ENCODE peak calls at places on chromosomes 7 and 10, in eight cellular contexts. One of them, this sample, is unnamed.

GRCh38 chr7:5629941-5630340 is 151.5 kb downstream of the RNF216 start:
- DNase-seq in GM12891: no peak
- DNase-seq in GM23338: no peak
- DNase-seq in pons: peak
- DNase-seq in left lobe of liver: no peak
- DNase-seq in NCI-H460: no peak
- DNase-seq in NCI-H1092: no peak
- DNase-seq in RCC 7860: peak
- DNase-seq in this sample: no peak

GRCh38 chr7:69260023-69260422 is 338.3 kb upstream of the AUTS2 start:
- DNase-seq in GM12891: no peak
- DNase-seq in GM23338: no peak
- DNase-seq in pons: no peak
- DNase-seq in left lobe of liver: no peak
- DNase-seq in NCI-H460: no peak
- DNase-seq in NCI-H1092: no peak
- DNase-seq in RCC 7860: no peak
- DNase-seq in this sample: no peak

GRCh38 chr7:28845106-28845505 is 113.0 kb downstream of the TRIL start:
- DNase-seq in GM12891: no peak
- DNase-seq in GM23338: no peak
- DNase-seq in pons: no peak
- DNase-seq in left lobe of liver: no peak
- DNase-seq in NCI-H460: no peak
- DNase-seq in NCI-H1092: no peak
- DNase-seq in RCC 7860: no peak
- DNase-seq in this sample: no peak

GRCh38 chr7:28800150-28800549 is 158.0 kb downstream of the TRIL start:
- DNase-seq in GM12891: no peak
- DNase-seq in GM23338: no peak
- DNase-seq in pons: peak
- DNase-seq in left lobe of liver: no peak
- DNase-seq in NCI-H460: no peak
- DNase-seq in NCI-H1092: no peak
- DNase-seq in RCC 7860: no peak
- DNase-seq in this sample: no peak

GRCh38 chr10:28841625-28842024 is 164.3 kb downstream of the BAMBI start:
- DNase-seq in GM12891: no peak
- DNase-seq in GM23338: no peak
- DNase-seq in pons: no peak
- DNase-seq in left lobe of liver: no peak
- DNase-seq in NCI-H460: no peak
- DNase-seq in NCI-H1092: no peak
- DNase-seq in RCC 7860: peak
- DNase-seq in this sample: no peak

GRCh38 chr10:36885746-36886145 is 239.7 kb upstream of the ANKRD30A start:
- DNase-seq in GM12891: no peak
- DNase-seq in GM23338: no peak
- DNase-seq in pons: no peak
- DNase-seq in left lobe of liver: no peak
- DNase-seq in NCI-H460: no peak
- DNase-seq in NCI-H1092: no peak
- DNase-seq in RCC 7860: no peak
- DNase-seq in this sample: no peak

GRCh38 chr7:19713676-19714075 is 4.8 kb upstream of the POLR1F start:
- DNase-seq in GM12891: no peak
- DNase-seq in GM23338: peak
- DNase-seq in pons: peak
- DNase-seq in left lobe of liver: no peak
- DNase-seq in NCI-H460: peak
- DNase-seq in NCI-H1092: no peak
- DNase-seq in RCC 7860: peak
- DNase-seq in this sample: no peak

GRCh38 chr10:26859241-26860025 is 1.3 kb downstream of the ABI1 start:
- DNase-seq in GM12891: no peak
- DNase-seq in GM23338: no peak
- DNase-seq in pons: peak
- DNase-seq in left lobe of liver: no peak
- DNase-seq in NCI-H460: no peak
- DNase-seq in NCI-H1092: no peak
- DNase-seq in RCC 7860: no peak
- DNase-seq in this sample: no peak

GRCh38 chr10:17833656-17834055 is 24.5 kb downstream of the MRC1 start:
- DNase-seq in GM12891: no peak
- DNase-seq in GM23338: no peak
- DNase-seq in pons: no peak
- DNase-seq in left lobe of liver: no peak
- DNase-seq in NCI-H460: no peak
- DNase-seq in NCI-H1092: no peak
- DNase-seq in RCC 7860: no peak
- DNase-seq in this sample: no peak

GRCh38 chr7:24701232-24701898 is 55.9 kb downstream of the GSDME start:
- DNase-seq in GM12891: no peak
- DNase-seq in GM23338: no peak
- DNase-seq in pons: peak
- DNase-seq in left lobe of liver: no peak
- DNase-seq in NCI-H460: no peak
- DNase-seq in NCI-H1092: no peak
- DNase-seq in RCC 7860: peak
- DNase-seq in this sample: no peak

GRCh38 chr7:79936281-79936983 is 198.2 kb upstream of the GNAI1 start:
- DNase-seq in GM12891: no peak
- DNase-seq in GM23338: no peak
- DNase-seq in pons: no peak
- DNase-seq in left lobe of liver: no peak
- DNase-seq in NCI-H460: no peak
- DNase-seq in NCI-H1092: no peak
- DNase-seq in RCC 7860: no peak
- DNase-seq in this sample: no peak

GRCh38 chr10:128047337-128047736 is 78.9 kb downstream of the MKI67 start:
- DNase-seq in GM12891: peak
- DNase-seq in GM23338: peak
- DNase-seq in pons: peak
- DNase-seq in left lobe of liver: peak
- DNase-seq in NCI-H460: peak
- DNase-seq in NCI-H1092: no peak
- DNase-seq in RCC 7860: peak
- DNase-seq in this sample: no peak

GRCh38 chr10:72097448-72098300 is 9.3 kb upstream of the SPOCK2 start:
- DNase-seq in GM12891: no peak
- DNase-seq in GM23338: no peak
- DNase-seq in pons: no peak
- DNase-seq in left lobe of liver: peak
- DNase-seq in NCI-H460: peak
- DNase-seq in NCI-H1092: no peak
- DNase-seq in RCC 7860: peak
- DNase-seq in this sample: peak

GRCh38 chr7:2197436-2198155 is 35.1 kb downstream of the MAD1L1 start:
- DNase-seq in GM12891: no peak
- DNase-seq in GM23338: no peak
- DNase-seq in pons: no peak
- DNase-seq in left lobe of liver: no peak
- DNase-seq in NCI-H460: no peak
- DNase-seq in NCI-H1092: no peak
- DNase-seq in RCC 7860: no peak
- DNase-seq in this sample: no peak

GRCh38 chr10:62046522-62047239 is 145.2 kb downstream of the ARID5B start:
- DNase-seq in GM12891: no peak
- DNase-seq in GM23338: no peak
- DNase-seq in pons: no peak
- DNase-seq in left lobe of liver: no peak
- DNase-seq in NCI-H460: no peak
- DNase-seq in NCI-H1092: no peak
- DNase-seq in RCC 7860: peak
- DNase-seq in this sample: no peak

GRCh38 chr7:141013345-141013715 is 1.4 kb downstream of the MRPS33 start:
- DNase-seq in GM12891: no peak
- DNase-seq in GM23338: no peak
- DNase-seq in pons: peak
- DNase-seq in left lobe of liver: no peak
- DNase-seq in NCI-H460: no peak
- DNase-seq in NCI-H1092: no peak
- DNase-seq in RCC 7860: no peak
- DNase-seq in this sample: no peak

GRCh38 chr7:122764020-122764419 is 61.3 kb upstream of the RNF148 start:
- DNase-seq in GM12891: no peak
- DNase-seq in GM23338: no peak
- DNase-seq in pons: no peak
- DNase-seq in left lobe of liver: no peak
- DNase-seq in NCI-H460: no peak
- DNase-seq in NCI-H1092: no peak
- DNase-seq in RCC 7860: no peak
- DNase-seq in this sample: no peak

GRCh38 chr7:36765605-36766004 is 41.3 kb upstream of the AOAH start:
- DNase-seq in GM12891: no peak
- DNase-seq in GM23338: peak
- DNase-seq in pons: no peak
- DNase-seq in left lobe of liver: no peak
- DNase-seq in NCI-H460: no peak
- DNase-seq in NCI-H1092: no peak
- DNase-seq in RCC 7860: no peak
- DNase-seq in this sample: no peak